ENCODE peak calls at places on chromosomes 12 and 14, in five cellular contexts. Y, T, K, W and O are unnamed samples.

GRCh38 chr14:101152855-101153254 is 249.3 kb upstream of the RTL1 start:
- DNase-seq in Y (no peak), K (no peak), W (no peak), T (no peak), O (no peak)

GRCh38 chr12:102824218-102824835 is 92.7 kb downstream of the PAH start:
- DNase-seq in T (peak), W (peak), Y (peak), K (peak), O (peak)

GRCh38 chr14:90700928-90701776 is 115.1 kb downstream of the TTC7B start:
- DNase-seq in T (no peak), K (no peak), W (no peak), Y (no peak), O (no peak)

GRCh38 chr14:33934938-33935337 is 15.9 kb downstream of the EGLN3 start:
- DNase-seq in W (no peak), T (no peak), K (no peak), Y (no peak), O (no peak)

GRCh38 chr14:92035890-92036289 is 4.0 kb downstream of the TRIP11 start:
- DNase-seq in K (no peak), W (no peak), Y (no peak), T (no peak), O (no peak)

GRCh38 chr14:75156901-75157300 is 19.5 kb downstream of the TMED10 start:
- DNase-seq in K (peak), W (no peak), Y (no peak), T (no peak), O (no peak)

GRCh38 chr12:119208626-119209061 is 29.9 kb downstream of the HSPB8 start:
- DNase-seq in W (peak), Y (peak), T (peak), K (peak), O (peak)

GRCh38 chr14:77616133-77616453 is 344 bp downstream of the SPTLC2 start:
- DNase-seq in Y (no peak), K (no peak), T (no peak), W (no peak), O (no peak)

GRCh38 chr14:55813635-55814034 is 233.6 kb downstream of the KTN1 start:
- DNase-seq in T (no peak), Y (no peak), K (no peak), W (no peak), O (no peak)

GRCh38 chr12:26239508-26240328 is 44.3 kb downstream of the SSPN start:
- DNase-seq in K (no peak), W (peak), Y (peak), T (no peak), O (no peak)

GRCh38 chr12:52119398-52120254 is 40.1 kb downstream of the SMIM41 start:
- DNase-seq in T (peak), Y (peak), W (no peak), K (peak), O (peak)

GRCh38 chr12:112005419-112006395 is 7.3 kb downstream of the TMEM116 start:
- DNase-seq in T (no peak), W (peak), Y (peak), K (peak), O (peak)

GRCh38 chr12:76195920-76196319 is 111.4 kb upstream of the NAP1L1 start:
- DNase-seq in T (no peak), K (no peak), W (no peak), Y (no peak), O (no peak)

GRCh38 chr14:67618617-67619063 is 1.1 kb upstream of the ARG2 start:
- DNase-seq in K (peak), Y (peak), W (peak), T (peak), O (no peak)

GRCh38 chr12:23415180-23415579 is 534.3 kb downstream of the SOX5 start:
- DNase-seq in W (no peak), T (no peak), Y (no peak), K (no peak), O (no peak)

GRCh38 chr14:104444159-104445030 is 135.2 kb upstream of the C14orf180 start:
- DNase-seq in Y (no peak), T (no peak), K (no peak), W (no peak), O (no peak)

GRCh38 chr12:132244724-132245295 is 84.6 kb downstream of the GALNT9 start:
- DNase-seq in W (no peak), Y (no peak), K (no peak), T (no peak), O (no peak)

GRCh38 chr12:19032826-19033225 is 96.7 kb upstream of the PLEKHA5 start:
- DNase-seq in T (no peak), Y (no peak), W (no peak), K (no peak), O (no peak)

GRCh38 chr14:77296906-77297305 is 23.8 kb downstream of the POMT2 start:
- DNase-seq in W (no peak), T (no peak), K (no peak), Y (no peak), O (no peak)

DNA sequence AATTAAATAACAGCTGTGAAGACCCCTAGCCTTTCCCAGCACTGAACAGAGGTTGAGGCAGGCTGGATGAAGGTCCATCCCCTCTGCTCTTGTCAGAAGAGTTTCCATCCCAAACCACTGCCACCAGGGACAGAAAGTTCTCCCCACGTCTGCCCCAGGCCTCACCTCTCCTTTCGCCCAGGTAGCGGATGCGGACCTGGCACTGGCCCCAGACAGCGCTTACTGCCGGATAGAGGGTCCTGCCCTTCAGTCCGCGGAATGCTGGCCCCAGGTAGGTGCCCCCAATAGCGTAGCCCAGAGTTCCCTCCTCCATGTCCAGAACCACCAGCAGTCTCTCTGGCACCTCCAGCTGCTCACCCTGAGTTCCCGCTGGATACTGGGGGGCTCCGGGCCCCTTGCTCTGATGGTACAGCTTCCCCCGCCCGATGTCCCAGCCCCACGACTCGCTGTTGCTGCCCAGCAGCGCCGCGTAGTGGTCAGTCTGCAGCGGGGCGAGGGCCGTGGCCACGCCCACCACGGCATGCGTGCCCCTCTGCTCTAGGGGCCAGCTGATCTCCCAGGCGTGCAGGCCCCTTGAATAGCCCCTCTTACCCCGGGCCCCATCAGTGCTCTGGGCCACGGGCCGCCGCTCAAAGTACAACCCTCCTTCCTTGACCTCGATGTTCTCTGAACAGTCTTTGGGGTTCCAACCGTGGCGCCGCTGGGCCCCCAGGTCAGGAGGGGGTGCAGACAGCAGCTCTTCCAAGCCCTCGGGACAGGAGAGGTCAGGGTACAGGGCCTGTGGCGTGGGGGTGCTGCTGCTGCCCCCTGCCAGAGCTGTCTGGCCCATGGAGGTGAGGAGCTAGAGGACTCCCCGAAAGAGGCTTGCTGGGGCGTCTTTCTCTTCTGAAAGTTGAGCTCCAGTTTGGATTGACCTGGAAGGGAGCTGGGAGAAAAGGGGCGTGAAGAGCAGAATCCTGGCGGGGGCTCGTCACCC is 742 bp downstream of the SPSB2 start:
- DNase-seq in K (peak), W (peak), T (peak), Y (peak), O (peak)
- H3K4ac ChIP-seq in K (peak), W (peak), T (no peak), Y (peak), O (no peak)

DNA sequence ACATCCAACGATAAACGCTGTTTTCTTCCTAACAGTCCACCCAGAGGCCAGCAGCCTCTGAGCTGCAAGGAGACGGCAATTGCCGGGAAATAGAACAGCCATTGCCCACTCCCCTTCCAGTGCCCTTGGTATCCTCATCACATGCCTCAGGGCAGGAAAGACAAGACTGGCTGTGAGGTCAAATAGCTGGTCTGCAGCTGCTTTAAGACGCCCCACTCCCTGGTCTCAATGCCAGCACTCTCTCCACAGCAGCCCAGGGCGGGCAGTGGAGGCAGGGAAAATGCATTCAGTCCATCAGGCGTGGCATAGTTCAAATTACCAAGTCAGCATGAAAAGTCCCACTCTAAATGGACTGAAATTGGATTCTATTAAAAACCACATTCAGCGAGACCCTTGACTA is 35.6 kb downstream of the TTC9 start:
- DNase-seq in W (no peak), K (no peak), T (no peak), Y (no peak), O (no peak)
- H3K4ac ChIP-seq in W (no peak), K (no peak), T (no peak), Y (no peak), O (no peak)

DNA sequence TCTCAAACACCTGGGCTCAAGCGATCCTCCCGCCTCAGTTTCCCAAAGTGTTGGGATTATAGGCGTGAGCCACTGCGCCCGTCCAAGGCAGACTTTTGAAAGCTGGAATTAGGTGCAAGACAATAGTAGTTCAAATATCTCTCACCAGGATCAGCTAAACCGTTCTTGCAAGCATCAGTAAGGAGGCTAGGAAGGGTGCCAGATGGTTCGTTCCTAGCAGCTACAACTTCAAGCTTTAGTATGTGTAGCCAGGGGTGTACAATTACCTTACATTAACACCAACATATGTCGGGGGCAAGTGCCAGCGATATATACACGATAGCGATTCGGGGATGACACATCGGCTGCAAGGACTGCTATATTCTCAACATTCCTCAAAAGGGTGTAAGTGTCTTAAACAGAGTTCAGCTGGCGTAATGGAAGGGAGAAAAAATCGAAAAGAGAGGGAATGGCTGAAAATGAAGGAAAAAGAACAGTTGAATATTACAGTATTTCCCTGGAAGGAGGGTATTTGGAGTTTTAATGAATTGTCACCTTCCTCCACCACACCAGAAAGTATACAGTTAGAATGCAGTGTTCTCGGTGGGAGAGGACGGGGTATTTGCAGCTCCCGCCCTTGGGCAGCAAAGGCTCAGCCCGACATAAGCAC is 615 bp downstream of the LIMA1 start:
- DNase-seq in K (no peak), W (peak), T (no peak), Y (peak), O (no peak)
- H3K4ac ChIP-seq in K (no peak), W (peak), T (no peak), Y (peak), O (no peak)

GRCh38 chr14:61322011-61322798 is 826 bp downstream of the PRKCH start:
- DNase-seq in W (no peak), K (no peak), T (no peak), Y (no peak), O (peak)

GRCh38 chr14:61320806-61321384 is 484 bp upstream of the PRKCH start:
- DNase-seq in Y (no peak), K (no peak), T (no peak), W (no peak), O (no peak)

GRCh38 chr14:61323970-61324369 is 2.6 kb downstream of the PRKCH start:
- DNase-seq in K (no peak), Y (no peak), T (no peak), W (no peak), O (no peak)

GRCh38 chr14:61321385-61322010 is at the start of gene PRKCH:
- DNase-seq in T (peak), K (peak), W (peak), Y (peak), O (peak)

GRCh38 chr14:61322799-61323290 is 1.5 kb downstream of the PRKCH start:
- DNase-seq in T (no peak), K (no peak), Y (no peak), W (peak), O (no peak)
- H3K4ac ChIP-seq in T (no peak), K (no peak), Y (no peak), W (no peak), O (no peak)

GRCh38 chr12:761276-761675 is 8.9 kb downstream of the WNK1 start:
- DNase-seq in W (no peak), K (no peak), T (no peak), Y (no peak), O (no peak)

GRCh38 chr12:754238-754816 is 1.9 kb downstream of the WNK1 start:
- DNase-seq in W (no peak), T (no peak), Y (peak), K (no peak), O (no peak)

GRCh38 chr12:754871-755562 is 2.6 kb downstream of the WNK1 start:
- DNase-seq in Y (peak), W (peak), K (peak), T (no peak), O (no peak)

GRCh38 chr12:759628-760027 is 7.2 kb downstream of the WNK1 start:
- DNase-seq in W (no peak), T (no peak), Y (no peak), K (no peak), O (no peak)
- H3K4ac ChIP-seq in W (no peak), T (no peak), Y (no peak), K (no peak), O (no peak)

DNA sequence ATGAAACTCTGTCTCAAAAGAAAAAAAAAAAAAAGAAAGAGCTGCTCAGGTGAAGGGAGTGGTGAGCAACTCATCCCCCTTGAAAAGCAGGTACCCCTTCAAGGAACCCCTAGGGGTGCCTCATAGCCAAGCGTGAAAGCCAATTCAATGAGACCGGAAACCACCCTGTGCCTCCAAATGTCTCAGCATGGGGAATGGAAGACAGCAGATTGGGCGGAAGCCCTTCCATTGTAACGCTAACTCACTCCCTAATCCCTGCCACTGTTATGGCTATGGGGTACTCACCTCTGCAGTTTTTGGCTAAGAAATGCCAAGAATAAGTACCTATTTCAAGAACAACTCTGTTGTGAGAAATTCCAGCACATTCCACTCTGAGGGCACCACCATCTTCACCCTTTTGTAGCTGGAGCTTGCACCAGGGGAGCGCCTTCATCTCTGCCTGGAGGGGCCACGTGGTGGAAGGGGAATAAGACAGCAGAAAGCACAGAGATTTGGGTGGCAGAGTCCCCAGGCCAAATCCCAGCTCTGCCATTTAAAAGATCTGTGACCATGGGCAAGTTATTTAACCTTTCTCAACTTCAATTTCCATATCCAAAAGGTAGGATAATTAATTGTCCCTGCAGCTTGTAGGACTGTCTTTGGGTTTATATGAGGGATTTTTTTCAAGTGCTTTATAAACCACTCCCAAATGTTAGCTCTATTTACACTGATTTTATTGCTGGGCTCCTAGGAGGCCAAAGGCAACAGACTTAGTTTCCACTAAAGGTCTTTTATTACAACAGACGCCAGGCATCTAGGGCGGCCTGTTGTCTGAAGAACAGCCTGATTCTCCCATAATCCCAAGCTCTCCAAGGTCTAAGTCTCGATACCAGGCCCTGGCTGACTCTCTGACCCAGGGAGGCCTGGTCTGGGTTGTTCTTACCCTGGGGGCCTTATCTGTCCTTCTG is 63.9 kb downstream of the ITPK1 start:
- DNase-seq in T (no peak), W (no peak), Y (no peak), K (peak), O (peak)
- H3K4ac ChIP-seq in T (no peak), W (no peak), Y (no peak), K (no peak), O (no peak)

GRCh38 chr12:96890331-96890730 is 16.7 kb upstream of the NEDD1 start:
- DNase-seq in Y (no peak), W (no peak), K (no peak), T (no peak), O (no peak)

GRCh38 chr12:96889273-96889933 is 17.7 kb upstream of the NEDD1 start:
- DNase-seq in W (peak), T (no peak), Y (no peak), K (peak), O (no peak)

GRCh38 chr12:96886998-96887677 is 19.9 kb upstream of the NEDD1 start:
- DNase-seq in W (peak), T (no peak), K (peak), Y (no peak), O (peak)

GRCh38 chr12:96892104-96892503 is 15.0 kb upstream of the NEDD1 start:
- DNase-seq in Y (no peak), T (no peak), W (no peak), K (no peak), O (no peak)
- H3K4ac ChIP-seq in Y (no peak), T (no peak), W (no peak), K (no peak), O (no peak)

DNA sequence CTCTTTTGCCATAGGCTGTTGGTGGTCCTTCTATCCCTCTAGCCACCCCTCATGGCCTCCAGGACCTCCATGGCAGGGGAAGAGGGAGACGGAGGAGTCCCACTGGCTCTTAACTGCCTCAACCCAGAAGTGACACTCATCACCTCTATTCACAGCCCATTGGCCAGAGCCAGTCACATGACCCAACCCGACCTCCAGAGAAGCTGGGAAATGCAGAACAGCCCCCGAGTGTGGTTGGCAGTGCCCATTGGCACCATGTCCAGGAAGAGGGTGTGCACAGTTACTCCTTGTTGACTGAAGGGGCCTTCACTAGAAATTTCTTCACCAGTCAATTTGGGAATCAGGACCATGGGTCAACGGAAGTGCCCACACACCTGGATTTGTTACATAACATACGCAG is 17.0 kb upstream of the BCL11B start:
- DNase-seq in Y (no peak), W (no peak), K (no peak), T (no peak), O (no peak)
- H3K4ac ChIP-seq in Y (no peak), W (no peak), K (no peak), T (no peak), O (no peak)